ENCODE peak calls at places on chromosomes 3 and 15, in six cellular contexts. One of them, this sample, is unnamed.

GRCh38 chr15:32994810-32995424 is 199.6 kb downstream of the FMN1 start:
- DNase-seq in NCI-H1417: peak; percentile 9
- DNase-seq in astrocyte of the spinal cord: peak; percentile 70
- DNase-seq in suprapubic skin: no peak
- DNase-seq in cardiac muscle cell: peak; percentile 27
- DNase-seq in AG09309: no peak
- DNase-seq in this sample: no peak

GRCh38 chr3:150603888-150604319 is 783 bp downstream of the SELENOT start:
- DNase-seq in NCI-H1417: peak; percentile 73
- DNase-seq in astrocyte of the spinal cord: no peak
- DNase-seq in suprapubic skin: no peak
- DNase-seq in cardiac muscle cell: peak; percentile 17
- DNase-seq in AG09309: no peak
- DNase-seq in this sample: no peak

GRCh38 chr3:46423588-46423987 is 16.5 kb downstream of the CCRL2 start:
- DNase-seq in NCI-H1417: no peak
- DNase-seq in astrocyte of the spinal cord: no peak
- DNase-seq in suprapubic skin: no peak
- DNase-seq in cardiac muscle cell: no peak
- DNase-seq in AG09309: no peak
- DNase-seq in this sample: no peak

GRCh38 chr15:77393471-77393840 is 26.4 kb downstream of the PEAK1 start:
- DNase-seq in NCI-H1417: no peak
- DNase-seq in astrocyte of the spinal cord: peak; percentile 18
- DNase-seq in suprapubic skin: no peak
- DNase-seq in cardiac muscle cell: no peak
- DNase-seq in AG09309: no peak
- DNase-seq in this sample: no peak

GRCh38 chr15:98914626-98915025 is 93.0 kb downstream of the PGPEP1L start:
- DNase-seq in NCI-H1417: no peak
- DNase-seq in astrocyte of the spinal cord: peak; percentile 83
- DNase-seq in suprapubic skin: no peak
- DNase-seq in cardiac muscle cell: no peak
- DNase-seq in AG09309: peak; percentile 69
- DNase-seq in this sample: no peak

GRCh38 chr3:14329116-14329830 is 73.1 kb upstream of the SLC6A6 start:
- DNase-seq in NCI-H1417: peak; percentile 60
- DNase-seq in astrocyte of the spinal cord: peak; percentile 48
- DNase-seq in suprapubic skin: no peak
- DNase-seq in cardiac muscle cell: no peak
- DNase-seq in AG09309: peak; percentile 18
- DNase-seq in this sample: peak; percentile 37

GRCh38 chr15:89628301-89628700 is 27.0 kb downstream of the KIF7 start:
- DNase-seq in NCI-H1417: no peak
- DNase-seq in astrocyte of the spinal cord: no peak
- DNase-seq in suprapubic skin: peak; percentile 75
- DNase-seq in cardiac muscle cell: no peak
- DNase-seq in AG09309: no peak
- DNase-seq in this sample: no peak

GRCh38 chr3:179615458-179616173 is 11.0 kb downstream of the NDUFB5 start:
- DNase-seq in NCI-H1417: no peak
- DNase-seq in astrocyte of the spinal cord: no peak
- DNase-seq in suprapubic skin: no peak
- DNase-seq in cardiac muscle cell: no peak
- DNase-seq in AG09309: no peak
- DNase-seq in this sample: no peak

GRCh38 chr3:169813757-169814517 is 1.2 kb upstream of the LRRC34 start:
- DNase-seq in NCI-H1417: peak; percentile 10
- DNase-seq in astrocyte of the spinal cord: no peak
- DNase-seq in suprapubic skin: no peak
- DNase-seq in cardiac muscle cell: no peak
- DNase-seq in AG09309: no peak
- DNase-seq in this sample: no peak

GRCh38 chr3:157429703-157430102 is 6.9 kb upstream of the PTX3 start:
- DNase-seq in NCI-H1417: no peak
- DNase-seq in astrocyte of the spinal cord: no peak
- DNase-seq in suprapubic skin: no peak
- DNase-seq in cardiac muscle cell: no peak
- DNase-seq in AG09309: no peak
- DNase-seq in this sample: no peak

GRCh38 chr3:16316396-16316795 is 51.4 kb downstream of the OXNAD1 start:
- DNase-seq in NCI-H1417: no peak
- DNase-seq in astrocyte of the spinal cord: no peak
- DNase-seq in suprapubic skin: no peak
- DNase-seq in cardiac muscle cell: no peak
- DNase-seq in AG09309: no peak
- DNase-seq in this sample: no peak

GRCh38 chr3:111329370-111329769 is 212.6 kb upstream of the CD96 start:
- DNase-seq in NCI-H1417: no peak
- DNase-seq in astrocyte of the spinal cord: no peak
- DNase-seq in suprapubic skin: no peak
- DNase-seq in cardiac muscle cell: no peak
- DNase-seq in AG09309: no peak
- DNase-seq in this sample: no peak

GRCh38 chr3:105620236-105620635 is 248.6 kb downstream of the CBLB start:
- DNase-seq in NCI-H1417: no peak
- DNase-seq in astrocyte of the spinal cord: no peak
- DNase-seq in suprapubic skin: no peak
- DNase-seq in cardiac muscle cell: no peak
- DNase-seq in AG09309: no peak
- DNase-seq in this sample: no peak

GRCh38 chr3:8574040-8574669 is 70.4 kb downstream of the SSUH2 start:
- DNase-seq in NCI-H1417: no peak
- DNase-seq in astrocyte of the spinal cord: no peak
- DNase-seq in suprapubic skin: no peak
- DNase-seq in cardiac muscle cell: no peak
- DNase-seq in AG09309: no peak
- DNase-seq in this sample: no peak

GRCh38 chr15:48962662-48963523 is 826 bp downstream of the SHC4 start:
- DNase-seq in NCI-H1417: no peak
- DNase-seq in astrocyte of the spinal cord: peak; percentile 41
- DNase-seq in suprapubic skin: no peak
- DNase-seq in cardiac muscle cell: peak; percentile 58
- DNase-seq in AG09309: no peak
- DNase-seq in this sample: peak; percentile 86

GRCh38 chr3:38828681-38829080 is 12.7 kb upstream of the SCN10A start:
- DNase-seq in NCI-H1417: no peak
- DNase-seq in astrocyte of the spinal cord: no peak
- DNase-seq in suprapubic skin: no peak
- DNase-seq in cardiac muscle cell: no peak
- DNase-seq in AG09309: no peak
- DNase-seq in this sample: no peak

GRCh38 chr15:101250931-101251829 is 668 bp downstream of the CHSY1 start:
- DNase-seq in NCI-H1417: peak; percentile 58
- DNase-seq in astrocyte of the spinal cord: no peak
- DNase-seq in suprapubic skin: no peak
- DNase-seq in cardiac muscle cell: peak; percentile 72
- DNase-seq in AG09309: no peak
- DNase-seq in this sample: peak; percentile 79

GRCh38 chr3:17442332-17443049 is 299.9 kb downstream of the TBC1D5 start:
- DNase-seq in NCI-H1417: no peak
- DNase-seq in astrocyte of the spinal cord: peak; percentile 24
- DNase-seq in suprapubic skin: no peak
- DNase-seq in cardiac muscle cell: no peak
- DNase-seq in AG09309: no peak
- DNase-seq in this sample: no peak

GRCh38 chr3:151462278-151462779 is 1.5 kb upstream of the IGSF10 start:
- DNase-seq in NCI-H1417: no peak
- DNase-seq in astrocyte of the spinal cord: no peak
- DNase-seq in suprapubic skin: no peak
- DNase-seq in cardiac muscle cell: no peak
- DNase-seq in AG09309: no peak
- DNase-seq in this sample: no peak

This sample was measured in retina.